ENCODE peak calls at places on chromosomes 6 and 20, in seven cellular contexts. N is AG08396, D is SJSA1, P is H7, X is SK-N-SH, R is pons, W is lower lobe of right lung. B is an unnamed sample.
A peak's percentile ranks its signal among the peaks of the same experiment; 100 is the strongest.

GRCh38 chr6:135161996-135162395 is 19.1 kb upstream of the MYB start:
- DNase-seq in N (no peak), R (no peak), W (no peak), D (no peak), X (no peak), P (no peak), B (no peak)

GRCh38 chr20:51016521-51016920 is 6.4 kb downstream of the KCNG1 start:
- DNase-seq in W (no peak), R (no peak), D (no peak), N (no peak), X (no peak), P (no peak), B (no peak)

GRCh38 chr6:88086792-88087191 is 39.2 kb downstream of the SPACA1 start:
- DNase-seq in P (no peak), N (no peak), R (no peak), D (no peak), X (no peak), W (no peak), B (no peak)

GRCh38 chr6:164749126-164749758 is 560.2 kb downstream of the C6orf118 start:
- DNase-seq in W (no peak), P (no peak), R (peak; percentile 23), D (no peak), N (no peak), X (peak; percentile 61), B (no peak)

GRCh38 chr6:166595061-166595780 is 8.7 kb upstream of the RAMACL start:
- DNase-seq in N (peak; percentile 70), X (no peak), D (peak; percentile 65), R (no peak), W (no peak), P (no peak), B (no peak)

GRCh38 chr6:106102034-106102433 is 15.9 kb downstream of the PRDM1 start:
- DNase-seq in X (no peak), R (no peak), W (no peak), D (no peak), P (no peak), N (no peak), B (no peak)

GRCh38 chr6:87151471-87151785 is 3.9 kb upstream of the ZNF292 start:
- DNase-seq in P (no peak), R (no peak), X (no peak), D (no peak), N (no peak), W (no peak), B (no peak)

GRCh38 chr20:25389381-25389857 is 1.2 kb downstream of the ABHD12 start:
- DNase-seq in P (no peak), W (no peak), R (peak; percentile 49), N (peak; percentile 39), X (peak; percentile 13), D (no peak), B (peak; percentile 16)

GRCh38 chr6:19492631-19493030 is 344.5 kb upstream of the ID4 start:
- DNase-seq in N (no peak), D (no peak), X (no peak), R (no peak), W (no peak), P (no peak), B (no peak)

B was measured in H54.